ENCODE peak calls at places on chromosomes 12 and 14, in six cellular contexts. I is fibroblast of lung, O is cardiac muscle cell, J is bronchial epithelial cell, B is psoas muscle, F is AG04450. T is an unnamed sample.

GRCh38 chr12:126781593-126781992 is 1485.4 kb upstream of the TMEM132C start:
- DNase-seq in O (no peak), F (no peak), J (no peak), I (no peak), B (no peak), T (no peak)

GRCh38 chr12:94593822-94594442 is 56.4 kb downstream of the TMCC3 start:
- DNase-seq in F (no peak), J (no peak), O (no peak), B (no peak), I (no peak), T (peak; percentile 98)

GRCh38 chr12:49659753-49660152 is 36.4 kb downstream of the PRPF40B start:
- DNase-seq in I (no peak), J (no peak), O (no peak), B (no peak), F (no peak), T (no peak)

GRCh38 chr14:67622675-67623074 is 3.0 kb downstream of the ARG2 start:
- DNase-seq in O (peak; percentile 86), B (no peak), J (peak; percentile 87), I (peak; percentile 85), F (no peak), T (peak; percentile 62)

GRCh38 chr12:47216150-47216677 is 136.5 kb upstream of the AMIGO2 start:
- DNase-seq in I (no peak), J (no peak), F (no peak), B (no peak), O (no peak), T (peak; percentile 96)

GRCh38 chr12:117552971-117553370 is 191.5 kb upstream of the NOS1 start:
- DNase-seq in F (no peak), O (no peak), I (no peak), J (no peak), B (no peak), T (no peak)

GRCh38 chr14:74506408-74506807 is 12.8 kb downstream of the ISCA2 start:
- DNase-seq in F (no peak), J (no peak), O (no peak), B (no peak), I (no peak), T (no peak)

GRCh38 chr14:96805906-96806305 is 8.7 kb downstream of the VRK1 start:
- DNase-seq in I (no peak), B (no peak), F (no peak), O (no peak), J (no peak), T (no peak)

GRCh38 chr12:12671850-12672660 is 23.9 kb downstream of the GPR19 start:
- DNase-seq in B (no peak), O (no peak), J (peak; percentile 18), F (no peak), I (peak; percentile 61), T (no peak)

GRCh38 chr12:84508943-84509342 is 403.7 kb downstream of the SLC6A15 start:
- DNase-seq in F (no peak), J (peak; percentile 82), I (no peak), O (no peak), B (peak; percentile 52), T (peak; percentile 9)

GRCh38 chr12:716506-716905 is 35.9 kb upstream of the WNK1 start:
- DNase-seq in J (no peak), B (no peak), I (peak; percentile 57), O (peak; percentile 88), F (no peak), T (no peak)

GRCh38 chr12:713281-713875 is 39.0 kb upstream of the WNK1 start:
- DNase-seq in F (no peak), J (no peak), B (no peak), I (no peak), O (no peak), T (no peak)

GRCh38 chr12:720231-720941 is 32.0 kb upstream of the WNK1 start:
- DNase-seq in J (no peak), B (no peak), I (no peak), O (no peak), F (no peak), T (no peak)

GRCh38 chr12:724194-724855 is 28.1 kb upstream of the WNK1 start:
- DNase-seq in I (no peak), O (peak; percentile 18), F (no peak), B (no peak), J (peak; percentile 82), T (peak; percentile 62)

DNA sequence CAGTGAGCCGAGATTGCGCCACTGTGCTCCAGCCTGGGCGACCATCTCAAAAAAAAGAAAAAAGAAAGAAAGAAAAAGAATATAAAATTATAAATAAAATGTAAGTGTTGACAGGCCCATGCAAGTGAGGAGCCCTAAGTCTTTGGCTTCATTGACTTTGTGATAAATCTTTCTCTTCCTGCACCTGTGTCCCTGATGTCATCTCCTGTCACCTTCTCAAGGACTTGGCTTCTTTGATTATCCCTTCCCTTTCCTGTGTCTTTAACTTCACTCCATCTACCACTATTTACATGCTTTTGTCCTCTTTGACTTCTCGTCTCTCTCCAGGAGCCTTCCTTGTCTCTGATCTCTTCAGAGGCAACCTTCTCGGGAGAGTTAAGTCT is 33.6 kb upstream of the WNK1 start:
- DNase-seq in B (no peak), F (no peak), J (no peak), I (no peak), O (no peak), T (no peak)
- H3K4me3 ChIP-seq in B (peak overlapping the region; percentile 29), F (no peak overlapping the region), J (no peak overlapping the region), I (no peak overlapping the region), O (no peak overlapping the region), T (no peak overlapping the region)

GRCh38 chr12:108638141-108638823 is 4.6 kb upstream of the SELPLG start:
- DNase-seq in J (no peak), I (no peak), O (no peak), F (no peak), B (no peak), T (peak; percentile 82)
- H3K4me3 ChIP-seq in J (no peak overlapping the region), I (no peak overlapping the region), O (no peak overlapping the region), F (no peak overlapping the region), B (no peak overlapping the region), T (no peak overlapping the region)

DNA sequence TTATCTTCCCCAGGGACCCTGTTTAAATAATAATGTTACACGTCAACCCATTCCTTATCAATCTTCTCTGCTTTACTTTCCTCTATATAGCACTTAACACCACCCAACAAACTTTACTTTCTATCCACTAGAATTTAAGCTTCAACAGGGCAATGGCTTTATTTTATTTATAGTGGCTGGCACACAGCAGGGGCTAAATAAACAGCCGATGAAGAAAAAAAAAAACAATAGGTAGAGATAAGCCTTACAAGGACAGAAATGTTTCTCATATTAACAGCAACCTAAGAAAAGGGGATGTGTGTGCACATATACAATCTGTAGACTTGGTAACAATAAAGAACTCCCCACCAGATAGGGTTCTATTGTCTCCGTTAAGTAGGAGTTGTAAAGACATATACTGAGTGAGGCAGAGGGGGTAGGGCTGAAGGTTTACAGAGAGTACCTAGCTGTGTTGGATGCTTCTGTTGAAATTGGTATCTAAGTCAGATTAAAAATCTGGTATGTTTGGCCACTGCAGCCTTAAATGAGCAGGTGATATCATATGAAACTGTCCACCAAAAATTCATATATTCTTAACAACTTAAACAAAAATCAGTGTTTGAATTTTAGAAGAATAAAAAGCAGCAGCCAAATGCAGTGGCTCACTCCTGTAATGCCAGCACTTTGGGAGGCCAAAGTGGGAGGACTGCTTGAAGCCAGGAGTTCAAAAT is 24.7 kb upstream of the AP4S1 start:
- DNase-seq in J (no peak), B (no peak), O (no peak), F (no peak), I (no peak), T (no peak)
- H3K4me3 ChIP-seq in J (no peak overlapping the region), B (no peak overlapping the region), O (no peak overlapping the region), F (no peak overlapping the region), I (no peak overlapping the region), T (no peak overlapping the region)

GRCh38 chr12:51323317-51323960 is 535 bp downstream of the BIN2 start:
- DNase-seq in B (no peak), I (no peak), O (no peak), F (no peak), J (no peak), T (peak; percentile 74)

GRCh38 chr12:51321882-51322281 is 2.1 kb downstream of the BIN2 start:
- DNase-seq in I (no peak), F (no peak), B (no peak), O (no peak), J (peak; percentile 8), T (no peak)

GRCh38 chr12:51323966-51324895 is at the start of gene BIN2:
- DNase-seq in O (no peak), B (peak; percentile 75), I (no peak), F (no peak), J (no peak), T (peak; percentile 98)

GRCh38 chr12:51320695-51321320 is 3.2 kb downstream of the BIN2 start:
- DNase-seq in O (peak; percentile 23), I (peak; percentile 35), J (no peak), B (no peak), F (no peak), T (peak; percentile 81)

DNA sequence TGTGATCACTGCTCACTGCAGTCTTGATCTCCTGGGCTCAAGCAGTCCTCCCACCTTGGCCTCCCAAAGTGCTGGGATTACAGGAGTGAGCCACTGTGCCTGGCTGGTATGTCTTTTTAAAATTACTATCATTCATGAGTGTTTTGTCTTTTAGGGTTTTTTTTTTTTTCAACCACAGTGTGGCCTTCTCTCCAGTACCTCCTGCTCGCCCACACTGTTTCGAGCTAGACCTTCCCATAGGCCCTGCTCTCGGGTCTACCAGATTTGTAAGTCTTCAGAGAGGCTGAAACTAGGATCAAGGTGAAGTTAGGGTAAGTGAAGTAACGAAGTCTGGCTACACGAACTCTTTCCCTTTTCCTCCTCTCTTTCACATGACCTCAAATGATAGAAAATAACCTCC is 1.5 kb downstream of the BIN2 start:
- DNase-seq in J (no peak), B (no peak), I (no peak), F (no peak), O (no peak), T (peak; percentile 54)
- H3K4me3 ChIP-seq in J (no peak overlapping the region), B (peak overlapping the region; percentile 42), I (no peak overlapping the region), F (no peak overlapping the region), O (no peak overlapping the region), T (peak overlapping the region; percentile 96)

GRCh38 chr12:107464644-107465043 is 221.0 kb upstream of the PWP1 start:
- DNase-seq in O (no peak), I (no peak), J (no peak), F (no peak), B (no peak), T (no peak)

GRCh38 chr12:107468976-107469375 is 216.6 kb upstream of the PWP1 start:
- DNase-seq in O (no peak), B (no peak), I (no peak), J (no peak), F (no peak), T (no peak)

GRCh38 chr12:107468182-107468581 is 217.4 kb upstream of the PWP1 start:
- DNase-seq in O (no peak), J (no peak), I (peak; percentile 36), B (no peak), F (no peak), T (no peak)

GRCh38 chr12:107472308-107472707 is 213.3 kb upstream of the PWP1 start:
- DNase-seq in J (no peak), F (no peak), B (no peak), I (no peak), O (no peak), T (no peak)

DNA sequence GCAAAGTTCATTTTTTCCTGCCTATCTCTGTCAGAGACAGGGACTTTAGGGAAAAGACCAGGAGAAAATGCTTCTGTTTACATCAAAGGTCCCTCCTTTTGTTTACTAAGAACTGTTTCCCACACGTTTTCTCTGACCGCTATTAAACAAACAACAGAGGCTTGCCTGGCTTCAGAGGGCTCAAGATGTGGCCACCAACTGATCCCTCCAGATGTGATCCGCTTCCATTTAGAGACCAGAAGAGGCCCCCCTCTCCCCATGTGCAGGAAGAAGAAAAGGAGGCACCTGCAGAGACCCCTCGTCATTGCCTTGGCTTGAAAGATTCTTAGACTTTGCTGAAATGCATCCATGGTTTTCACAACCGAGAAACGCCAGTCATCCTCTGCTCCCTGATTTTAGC is 217.9 kb upstream of the PWP1 start:
- DNase-seq in F (no peak), I (no peak), J (no peak), B (no peak), O (no peak), T (no peak)
- H3K4me3 ChIP-seq in F (no peak overlapping the region), I (no peak overlapping the region), J (no peak overlapping the region), B (no peak overlapping the region), O (no peak overlapping the region), T (no peak overlapping the region)

GRCh38 chr14:55274144-55274543 is 2.9 kb downstream of the FBXO34 start:
- DNase-seq in O (no peak), B (no peak), I (no peak), J (peak; percentile 33), F (no peak), T (no peak)
- H3K4me3 ChIP-seq in O (no peak overlapping the region), B (peak overlapping the region; percentile 93), I (no peak overlapping the region), J (no peak overlapping the region), F (no peak overlapping the region), T (peak overlapping the region; percentile 33)

T was measured in NB4.